ENCODE peak calls at places on chromosomes 3 and 15, in seven cellular contexts. J is GM03348; I is CD8-positive, alpha-beta T cell; Z is aorta; S is brain microvascular endothelial cell; U is HEK293T; W is T-cell. E is an unnamed sample.

GRCh38 chr3:78969483-78969882 is 798.3 kb downstream of the ROBO1 start:
- DNase-seq in J (peak; percentile 77), I (no peak), Z (no peak), S (peak; percentile 58), U (no peak), W (no peak), E (no peak)

GRCh38 chr3:73805435-73805834 is 180.7 kb upstream of the PDZRN3 start:
- DNase-seq in J (no peak), I (no peak), Z (peak; percentile 48), S (no peak), U (no peak), W (no peak), E (no peak)

GRCh38 chr3:185688808-185689207 is 102.7 kb downstream of the SENP2 start:
- DNase-seq in J (peak; percentile 86), I (no peak), Z (no peak), S (peak; percentile 99), U (no peak), W (no peak), E (no peak)

GRCh38 chr3:120506828-120507774 is 56.3 kb upstream of the FSTL1 start:
- DNase-seq in J (peak; percentile 71), I (no peak), Z (no peak), S (peak; percentile 53), U (peak; percentile 40), W (no peak), E (no peak)

GRCh38 chr3:48428863-48429415 is 947 bp downstream of the PLXNB1 start:
- DNase-seq in J (peak; percentile 60), I (no peak), Z (no peak), S (no peak), U (no peak), W (peak; percentile 22), E (no peak)

GRCh38 chr3:123349201-123349535 is 99.7 kb downstream of the ADCY5 start:
- DNase-seq in J (no peak), I (no peak), Z (no peak), S (no peak), U (no peak), W (no peak), E (no peak)

GRCh38 chr3:190883973-190884832 is 21.7 kb upstream of the GMNC start:
- DNase-seq in J (peak; percentile 67), I (no peak), Z (no peak), S (peak; percentile 65), U (peak; percentile 22), W (no peak), E (no peak)

GRCh38 chr3:64836097-64836496 is 148.3 kb upstream of the ADAMTS9 start:
- DNase-seq in J (no peak), I (no peak), Z (no peak), S (no peak), U (no peak), W (no peak), E (no peak)

GRCh38 chr15:22918056-22918455 is 62.1 kb downstream of the CYFIP1 start:
- DNase-seq in J (no peak), I (no peak), Z (peak; percentile 30), S (peak; percentile 29), U (no peak), W (no peak), E (no peak)

GRCh38 chr3:47554335-47554734 is 24.3 kb downstream of the CSPG5 start:
- DNase-seq in J (no peak), I (no peak), Z (no peak), S (no peak), U (no peak), W (no peak), E (no peak)

GRCh38 chr3:148992027-148992634 is 791 bp downstream of the GYG1 start:
- DNase-seq in J (peak; percentile 71), I (no peak), Z (peak; percentile 69), S (peak; percentile 29), U (peak; percentile 50), W (peak; percentile 3), E (no peak)

GRCh38 chr15:82540055-82540983 is at the start of gene RPS17:
- DNase-seq in J (peak; percentile 100), I (peak; percentile 98), Z (peak; percentile 97), S (peak; percentile 93), U (peak; percentile 100), W (peak; percentile 99), E (no peak)

GRCh38 chr3:18188491-18188890 is 236.6 kb downstream of the SATB1 start:
- DNase-seq in J (no peak), I (no peak), Z (no peak), S (no peak), U (no peak), W (no peak), E (no peak)

GRCh38 chr3:143736651-143737050 is 111.6 kb downstream of the SLC9A9 start:
- DNase-seq in J (peak; percentile 37), I (no peak), Z (no peak), S (no peak), U (no peak), W (no peak), E (no peak)

GRCh38 chr15:89845305-89845893 is 30.7 kb upstream of the ANPEP start:
- DNase-seq in J (peak; percentile 82), I (no peak), Z (no peak), S (peak; percentile 86), U (no peak), W (no peak), E (no peak)

GRCh38 chr15:31336943-31337295 is 10.3 kb downstream of the KLF13 start:
- DNase-seq in J (no peak), I (no peak), Z (no peak), S (no peak), U (no peak), W (no peak), E (no peak)

GRCh38 chr3:177832862-177833261 is 635.6 kb upstream of the TBL1XR1 start:
- DNase-seq in J (no peak), I (no peak), Z (no peak), S (no peak), U (no peak), W (no peak), E (no peak)

GRCh38 chr3:71930056-71930991 is 145.4 kb upstream of the PROK2 start:
- DNase-seq in J (peak; percentile 86), I (no peak), Z (no peak), S (peak; percentile 19), U (peak; percentile 51), W (no peak), E (no peak)

GRCh38 chr3:16419640-16420039 is 93.9 kb downstream of the RFTN1 start:
- DNase-seq in J (peak; percentile 33), I (no peak), Z (no peak), S (peak; percentile 56), U (no peak), W (no peak), E (no peak)

GRCh38 chr3:177852001-177852400 is 654.7 kb upstream of the TBL1XR1 start:
- DNase-seq in J (no peak), I (no peak), Z (no peak), S (no peak), U (no peak), W (no peak), E (no peak)

GRCh38 chr15:90845201-90845949 is 23.0 kb upstream of the FURIN start:
- DNase-seq in J (peak; percentile 83), I (no peak), Z (no peak), S (peak; percentile 81), U (no peak), W (no peak), E (no peak)

GRCh38 chr3:55501905-55502304 is 14.8 kb upstream of the WNT5A start:
- DNase-seq in J (no peak), I (no peak), Z (no peak), S (no peak), U (no peak), W (no peak), E (no peak)

GRCh38 chr3:117217837-117218236 is 508.3 kb downstream of the TUSC7 start:
- DNase-seq in J (no peak), I (no peak), Z (no peak), S (no peak), U (no peak), W (no peak), E (no peak)

GRCh38 chr3:188362405-188362831 is 208.5 kb downstream of the LPP start:
- DNase-seq in J (no peak), I (no peak), Z (no peak), S (peak; percentile 92), U (no peak), W (no peak), E (no peak)

GRCh38 chr3:16033889-16034687 is 140.4 kb upstream of the GALNT15 start:
- DNase-seq in J (peak; percentile 51), I (no peak), Z (no peak), S (no peak), U (no peak), W (no peak), E (no peak)

GRCh38 chr3:169400874-169401273 is 262.6 kb downstream of the MECOM start:
- DNase-seq in J (no peak), I (no peak), Z (no peak), S (no peak), U (peak; percentile 23), W (no peak), E (no peak)

GRCh38 chr3:66464512-66464894 is 36.3 kb downstream of the LRIG1 start:
- DNase-seq in J (peak; percentile 20), I (no peak), Z (no peak), S (no peak), U (no peak), W (no peak), E (no peak)

GRCh38 chr15:66772967-66773873 is 71.2 kb downstream of the SMAD6 start:
- DNase-seq in J (no peak), I (no peak), Z (peak; percentile 57), S (no peak), U (no peak), W (no peak), E (no peak)

GRCh38 chr15:79505956-79506355 is 73.8 kb downstream of the MINAR1 start:
- DNase-seq in J (no peak), I (no peak), Z (no peak), S (no peak), U (no peak), W (no peak), E (no peak)

GRCh38 chr15:65416845-65417416 is 5.8 kb downstream of the IGDCC4 start:
- DNase-seq in J (no peak), I (no peak), Z (peak; percentile 48), S (no peak), U (no peak), W (no peak), E (no peak)

GRCh38 chr3:174480767-174481166 is 378.4 kb upstream of the NAALADL2 start:
- DNase-seq in J (no peak), I (no peak), Z (no peak), S (no peak), U (no peak), W (no peak), E (no peak)

GRCh38 chr3:158456114-158456513 is 114.9 kb upstream of the MLF1 start:
- DNase-seq in J (no peak), I (no peak), Z (no peak), S (no peak), U (no peak), W (no peak), E (no peak)

GRCh38 chr3:13537926-13538325 is 11.0 kb upstream of the FBLN2 start:
- DNase-seq in J (peak; percentile 92), I (no peak), Z (peak; percentile 48), S (peak; percentile 97), U (no peak), W (no peak), E (no peak)

GRCh38 chr3:128971421-128971820 is 22.5 kb downstream of the CFAP92 start:
- DNase-seq in J (peak; percentile 43), I (no peak), Z (peak; percentile 59), S (peak; percentile 34), U (no peak), W (no peak), E (no peak)

GRCh38 chr3:147793841-147794240 is 384.7 kb downstream of the ZIC1 start:
- DNase-seq in J (peak; percentile 13), I (no peak), Z (no peak), S (no peak), U (no peak), W (no peak), E (no peak)

GRCh38 chr3:130974201-130974600 is 52.4 kb downstream of the ASTE1 start:
- DNase-seq in J (no peak), I (no peak), Z (no peak), S (no peak), U (no peak), W (no peak), E (no peak)

E was measured in activated gamma-delta T cell.